ENCODE peak calls at places on chromosomes 13 and 19, in four cellular contexts. L is thoracic aorta; R is kidney; A is activated CD4-positive, CD25-positive, alpha-beta regulatory T cell. M is an unnamed sample.

GRCh38 chr19:2274937-2275535 is 6.9 kb downstream of the PEAK3 start:
- DNase-seq in A (no peak), R (no peak), L (no peak), M (peak)

GRCh38 chr13:78317030-78317429 is 286.3 kb downstream of the POU4F1 start:
- DNase-seq in A (no peak), L (no peak), R (no peak), M (no peak)

GRCh38 chr13:65724261-65724660 is 1505.9 kb downstream of the PCDH9 start:
- DNase-seq in R (no peak), A (no peak), L (no peak), M (no peak)

GRCh38 chr19:33252971-33253370 is 27.3 kb upstream of the SLC7A10 start:
- DNase-seq in A (no peak), R (no peak), L (no peak), M (no peak)

GRCh38 chr13:26038931-26039475 is 12.8 kb downstream of the SHISA2 start:
- DNase-seq in A (no peak), R (no peak), L (no peak), M (no peak)

GRCh38 chr19:41306394-41306793 is 3.6 kb upstream of the CCDC97 start:
- DNase-seq in A (no peak), L (no peak), R (no peak), M (peak)

GRCh38 chr19:1266116-1266817 is 2.9 kb upstream of the CIRBP start:
- DNase-seq in R (peak), A (peak), L (no peak), M (peak)

GRCh38 chr19:17420267-17420924 is 549 bp downstream of the MVB12A start:
- DNase-seq in R (peak), A (no peak), L (no peak), M (peak)

GRCh38 chr13:19864339-19865309 is 1.2 kb upstream of the ZMYM5 start:
- DNase-seq in R (peak), A (peak), L (no peak), M (peak)

GRCh38 chr13:44013666-44014291 is 134.1 kb downstream of the LACC1 start:
- DNase-seq in A (no peak), L (no peak), R (no peak), M (no peak)

GRCh38 chr13:110910013-110910890 is 4.6 kb downstream of the ANKRD10 start:
- DNase-seq in A (no peak), L (no peak), R (no peak), M (no peak)

GRCh38 chr13:101527130-101527529 is 74.7 kb downstream of the ITGBL1 start:
- DNase-seq in A (no peak), L (no peak), R (no peak), M (no peak)

M was measured in posterior vena cava.